ENCODE peak calls at places on chromosomes 12 and 14, in eight cellular contexts. S, V, E, T, P, M, B and I are unnamed samples.

GRCh38 chr12:105721051-105721825 is 390.7 kb downstream of the C12orf75 start:
- DNase-seq in S (no peak), V (no peak), E (no peak), T (peak; percentile 87), P (no peak), M (no peak), B (no peak), I (no peak)

GRCh38 chr14:73180385-73180805 is 44.1 kb downstream of the PSEN1 start:
- DNase-seq in S (peak; percentile 50), V (no peak), E (no peak), T (peak; percentile 53), P (no peak), M (no peak), B (no peak), I (no peak)

GRCh38 chr12:123150273-123150803 is 552 bp downstream of the PITPNM2 start:
- DNase-seq in S (peak; percentile 43), V (peak; percentile 16), E (no peak), T (no peak), P (peak; percentile 77), M (no peak), B (peak; percentile 70), I (no peak)

GRCh38 chr14:89382487-89383170 is 34.4 kb downstream of the FOXN3 start:
- DNase-seq in S (no peak), V (no peak), E (no peak), T (no peak), P (no peak), M (no peak), B (no peak), I (no peak)

GRCh38 chr14:72451081-72451972 is 442.6 kb downstream of the DPF3 start:
- DNase-seq in S (no peak), V (peak; percentile 50), E (no peak), T (peak; percentile 41), P (no peak), M (peak; percentile 29), B (no peak), I (peak; percentile 75)

GRCh38 chr12:106114084-106115068 is 24.4 kb downstream of the NUAK1 start:
- DNase-seq in S (peak; percentile 49), V (no peak), E (no peak), T (no peak), P (no peak), M (no peak), B (peak; percentile 79), I (no peak)

GRCh38 chr14:65302571-65303184 is 109.9 kb upstream of the FUT8 start:
- DNase-seq in S (no peak), V (no peak), E (no peak), T (no peak), P (no peak), M (no peak), B (no peak), I (no peak)

GRCh38 chr12:50061946-50062725 is 4.7 kb downstream of the ASIC1 start:
- DNase-seq in S (no peak), V (no peak), E (no peak), T (peak; percentile 58), P (no peak), M (no peak), B (no peak), I (no peak)

GRCh38 chr12:67413577-67413976 is 144.4 kb downstream of the CAND1 start:
- DNase-seq in S (no peak), V (no peak), E (no peak), T (no peak), P (no peak), M (no peak), B (no peak), I (no peak)

GRCh38 chr14:23005451-23005850 is 4.5 kb downstream of the C14orf93 start:
- DNase-seq in S (no peak), V (no peak), E (no peak), T (no peak), P (no peak), M (no peak), B (no peak), I (no peak)

GRCh38 chr12:81222841-81223595 is 145.1 kb downstream of the ACSS3 start:
- DNase-seq in S (no peak), V (no peak), E (no peak), T (peak; percentile 42), P (no peak), M (no peak), B (no peak), I (no peak)

GRCh38 chr12:5907812-5908211 is 37.2 kb downstream of the ANO2 start:
- DNase-seq in S (no peak), V (no peak), E (no peak), T (no peak), P (no peak), M (no peak), B (peak; percentile 29), I (no peak)

GRCh38 chr14:74619672-74620131 is 7.7 kb upstream of the LTBP2 start:
- DNase-seq in S (peak; percentile 95), V (no peak), E (no peak), T (peak; percentile 99), P (peak; percentile 87), M (no peak), B (peak; percentile 96), I (no peak)

GRCh38 chr12:8823565-8824300 is 1.3 kb downstream of the A2ML1 start:
- DNase-seq in S (peak; percentile 33), V (no peak), E (peak; percentile 65), T (peak; percentile 16), P (no peak), M (no peak), B (no peak), I (no peak)

GRCh38 chr12:132045751-132046150 is 96.0 kb downstream of the EP400 start:
- DNase-seq in S (no peak), V (no peak), E (no peak), T (no peak), P (no peak), M (no peak), B (no peak), I (no peak)

GRCh38 chr14:104316121-104316722 is 177.8 kb downstream of the KIF26A start:
- DNase-seq in S (no peak), V (no peak), E (no peak), T (no peak), P (no peak), M (no peak), B (peak; percentile 44), I (no peak)

GRCh38 chr14:103001226-103001625 is 56.1 kb downstream of the CDC42BPB start:
- DNase-seq in S (no peak), V (no peak), E (no peak), T (no peak), P (no peak), M (no peak), B (no peak), I (no peak)

DNA sequence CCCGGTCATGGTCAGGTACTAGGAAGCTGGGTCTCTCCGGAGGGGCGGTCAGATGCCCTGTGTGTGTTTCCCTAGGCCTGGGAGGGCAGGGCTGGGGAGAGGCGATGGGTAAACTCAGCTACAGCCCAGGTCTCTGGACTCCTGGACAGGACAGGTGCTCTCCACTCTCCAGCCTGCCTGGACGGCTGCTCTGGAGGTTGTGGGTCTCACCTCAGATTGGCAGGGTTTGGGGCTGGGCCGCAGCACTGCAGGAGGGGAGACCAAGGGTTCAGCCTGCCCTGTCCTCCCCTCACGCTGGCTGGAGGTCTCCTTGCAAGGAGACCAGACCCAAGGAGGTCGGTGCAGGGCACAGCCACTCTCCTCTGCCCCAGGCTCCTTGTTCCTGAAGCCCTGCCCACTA is 7.8 kb downstream of the KRT80 start:
- DNase-seq in S (no peak), V (no peak), E (no peak), T (no peak), P (no peak), M (no peak), B (no peak), I (no peak)
- H3K4me1 ChIP-seq in S (no peaks in the 10 kb centered on the region), V (no peaks in the 10 kb centered on the region), E (peaks cover 19% of the 10 kb centered on the region), T (peaks cover 61% of the 10 kb centered on the region), P (peaks cover 56% of the 10 kb centered on the region), M (no peaks in the 10 kb centered on the region), B (no peaks in the 10 kb centered on the region), I (no peaks in the 10 kb centered on the region)

DNA sequence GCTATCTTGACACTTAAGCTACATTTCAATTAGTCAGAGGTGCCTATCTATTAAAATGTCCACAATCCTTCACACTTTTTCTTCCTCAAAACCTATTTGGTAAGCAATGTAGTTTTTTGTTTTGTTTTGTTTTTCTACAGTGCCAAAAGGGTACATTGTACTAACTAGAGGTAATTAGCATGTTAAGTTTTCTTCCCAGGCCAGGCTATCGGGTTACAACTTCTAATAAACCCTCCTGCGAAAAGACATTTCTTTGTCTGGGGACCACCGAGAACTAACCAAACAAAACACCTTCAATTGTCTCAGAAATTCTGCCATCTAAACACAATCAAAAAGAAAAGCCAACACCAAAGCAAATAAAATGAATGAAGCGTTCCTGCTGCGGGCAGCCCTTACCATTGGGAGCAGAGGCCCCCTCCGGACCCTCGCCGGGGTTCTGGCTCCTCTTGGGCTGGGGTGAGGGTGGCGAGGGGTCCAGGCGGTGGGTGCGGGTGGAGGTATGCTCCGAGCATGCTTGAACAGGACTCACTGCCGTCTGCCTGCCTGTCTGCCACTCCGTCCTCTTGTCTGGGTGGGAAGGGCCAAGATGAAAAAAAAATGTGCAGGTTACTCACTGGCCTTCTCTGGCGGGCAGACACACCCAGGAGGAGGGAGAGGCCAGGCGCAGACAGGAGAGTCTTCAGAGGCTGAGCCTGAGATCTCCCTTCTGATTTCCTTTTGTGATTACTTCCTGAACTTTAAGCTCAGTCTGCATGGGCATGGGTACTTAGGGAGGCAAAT is 76.3 kb downstream of the STON2 start:
- DNase-seq in S (no peak), V (no peak), E (peak; percentile 57), T (peak; percentile 32), P (no peak), M (no peak), B (no peak), I (no peak)
- H3K4me3 ChIP-seq in S (no peak overlapping the region), V (no peak overlapping the region), E (peak overlapping the region; percentile 15), T (no peak overlapping the region), P (peak overlapping the region; percentile 44), M (no peak overlapping the region), B (no peak overlapping the region), I (no peak overlapping the region)

GRCh38 chr14:69040343-69040742 is 61.2 kb upstream of the ACTN1 start:
- DNase-seq in S (no peak), V (no peak), E (no peak), T (no peak), P (no peak), M (no peak), B (no peak), I (no peak)

GRCh38 chr14:69039287-69039628 is 60.2 kb upstream of the ACTN1 start:
- DNase-seq in S (no peak), V (no peak), E (no peak), T (peak; percentile 88), P (no peak), M (no peak), B (no peak), I (no peak)

GRCh38 chr14:69036757-69037506 is 57.8 kb upstream of the ACTN1 start:
- DNase-seq in S (no peak), V (no peak), E (no peak), T (peak; percentile 71), P (no peak), M (no peak), B (no peak), I (no peak)

GRCh38 chr14:69037790-69038448 is 58.8 kb upstream of the ACTN1 start:
- DNase-seq in S (no peak), V (no peak), E (no peak), T (peak; percentile 63), P (no peak), M (no peak), B (no peak), I (no peak)

GRCh38 chr14:69038449-69039286 is 59.6 kb upstream of the ACTN1 start:
- DNase-seq in S (peak; percentile 73), V (no peak), E (no peak), T (peak; percentile 89), P (no peak), M (no peak), B (no peak), I (no peak)
- H3K4me1 ChIP-seq in S (no peaks in the 10 kb centered on the region), V (no peaks in the 10 kb centered on the region), E (no peaks in the 10 kb centered on the region), T (peaks cover 58% of the 10 kb centered on the region), P (peaks cover 20% of the 10 kb centered on the region), M (no peaks in the 10 kb centered on the region), B (peaks cover 4% of the 10 kb centered on the region), I (no peaks in the 10 kb centered on the region)

GRCh38 chr12:109934026-109934425 is 34.0 kb downstream of the TCHP start:
- DNase-seq in S (no peak), V (peak; percentile 12), E (no peak), T (no peak), P (no peak), M (no peak), B (peak; percentile 7), I (peak; percentile 18)
- H3K4me3 ChIP-seq in S (no peak overlapping the region), V (no peak overlapping the region), E (no peak overlapping the region), T (no peak overlapping the region), P (no peak overlapping the region), M (no peak overlapping the region), B (no peak overlapping the region), I (no peak overlapping the region)